ENCODE peak calls at places on chromosomes 7 and 10, in eight cellular contexts. Y is activated naive CD4-positive, alpha-beta T cell treated with anti-CD3 and anti-CD28 coated beads for 36 hours; A is T1000; S is Caki2; I is nephron progenitor cell; R is C1 segment of cervical spinal cord; X is posterior vena cava; V is aorta. C is an unnamed sample.

GRCh38 chr10:103659674-103660363 is 166.3 kb downstream of the NEURL1 start:
- DNase-seq in Y (peak), A (peak), S (peak), I (peak), R (peak), X (no peak), V (no peak), C (no peak)

GRCh38 chr7:122886357-122887081 is at the start of gene CADPS2:
- DNase-seq in Y (peak), A (peak), S (peak), I (peak), R (peak), X (peak), V (peak), C (no peak)

GRCh38 chr7:5773661-5774086 is 7.8 kb downstream of the RNF216 start:
- DNase-seq in Y (peak), A (peak), S (peak), I (no peak), R (no peak), X (no peak), V (no peak), C (peak)

GRCh38 chr7:142868188-142868811 is 13.4 kb downstream of the EPHB6 start:
- DNase-seq in Y (no peak), A (no peak), S (no peak), I (no peak), R (no peak), X (no peak), V (peak), C (no peak)

GRCh38 chr10:76492026-76492425 is 1060.6 kb downstream of the LRMDA start:
- DNase-seq in Y (no peak), A (peak), S (peak), I (no peak), R (no peak), X (no peak), V (no peak), C (no peak)

GRCh38 chr10:62467509-62467908 is 93.3 kb downstream of the ZNF365 start:
- DNase-seq in Y (no peak), A (no peak), S (no peak), I (no peak), R (no peak), X (no peak), V (no peak), C (no peak)

GRCh38 chr10:3828404-3829192 is 43.6 kb upstream of the KLF6 start:
- DNase-seq in Y (peak), A (no peak), S (peak), I (no peak), R (no peak), X (no peak), V (no peak), C (no peak)

GRCh38 chr7:116524609-116525297 is at the start of gene CAV1:
- DNase-seq in Y (peak), A (peak), S (peak), I (peak), R (no peak), X (peak), V (peak), C (peak)

GRCh38 chr7:101093907-101094306 is 8.6 kb downstream of the TRIM56 start:
- DNase-seq in Y (no peak), A (no peak), S (no peak), I (no peak), R (no peak), X (no peak), V (no peak), C (no peak)

C was measured in SJCRH30.